ENCODE peak calls at places on chromosomes 12 and 14, in four cellular contexts. One of them, this sample, is unnamed. For H3K9me2, the result is how much of the 10 kb centered on the place peaks cover.

GRCh38 chr12:93273834-93274705 is 103.7 kb upstream of the NUDT4 start:
- DNase-seq in OCI-LY7: no peak
- DNase-seq in MM.1S: no peak
- DNase-seq in hepatocyte: no peak
- DNase-seq in this sample: no peak

GRCh38 chr14:57244103-57244502 is 24.6 kb downstream of the EXOC5 start:
- DNase-seq in OCI-LY7: no peak
- DNase-seq in MM.1S: no peak
- DNase-seq in hepatocyte: no peak
- DNase-seq in this sample: peak

GRCh38 chr12:67651380-67651695 is 2.8 kb downstream of the DYRK2 start:
- DNase-seq in OCI-LY7: peak
- DNase-seq in MM.1S: peak
- DNase-seq in hepatocyte: peak
- DNase-seq in this sample: peak

GRCh38 chr12:122079038-122079531 is 529 bp downstream of the MLXIP start:
- DNase-seq in OCI-LY7: no peak
- DNase-seq in MM.1S: peak
- DNase-seq in hepatocyte: peak
- DNase-seq in this sample: peak

GRCh38 chr12:119302334-119303132 is 32.0 kb upstream of the CCDC60 start:
- DNase-seq in OCI-LY7: no peak
- DNase-seq in MM.1S: no peak
- DNase-seq in hepatocyte: no peak
- DNase-seq in this sample: no peak

GRCh38 chr12:27975222-27976136 is 2.9 kb upstream of the PTHLH start:
- DNase-seq in OCI-LY7: no peak
- DNase-seq in MM.1S: no peak
- DNase-seq in hepatocyte: peak
- DNase-seq in this sample: peak

GRCh38 chr12:4947297-4947696 is 37.6 kb downstream of the KCNA1 start:
- DNase-seq in OCI-LY7: no peak
- DNase-seq in MM.1S: no peak
- DNase-seq in hepatocyte: no peak
- DNase-seq in this sample: no peak

GRCh38 chr12:132856581-132856980 is 27.9 kb upstream of the GOLGA3 start:
- DNase-seq in OCI-LY7: no peak
- DNase-seq in MM.1S: no peak
- DNase-seq in hepatocyte: no peak
- DNase-seq in this sample: no peak

GRCh38 chr14:77859934-77860570 is 60.1 kb downstream of the ADCK1 start:
- DNase-seq in OCI-LY7: no peak
- DNase-seq in MM.1S: no peak
- DNase-seq in hepatocyte: no peak
- DNase-seq in this sample: no peak

GRCh38 chr12:91574391-91574790 is 391.8 kb upstream of the DCN start:
- DNase-seq in OCI-LY7: no peak
- DNase-seq in MM.1S: peak
- DNase-seq in hepatocyte: no peak
- DNase-seq in this sample: peak

GRCh38 chr14:93994919-93995682 is 2.0 kb upstream of the CCDC197 start:
- DNase-seq in OCI-LY7: no peak
- DNase-seq in MM.1S: no peak
- DNase-seq in hepatocyte: no peak
- DNase-seq in this sample: peak

GRCh38 chr12:6691473-6691872 is 2.3 kb upstream of the ZNF384 start:
- DNase-seq in OCI-LY7: no peak
- DNase-seq in MM.1S: no peak
- DNase-seq in hepatocyte: no peak
- DNase-seq in this sample: peak

GRCh38 chr14:105464501-105464900 is 10.1 kb upstream of the CRIP2 start:
- DNase-seq in OCI-LY7: no peak
- DNase-seq in MM.1S: no peak
- DNase-seq in hepatocyte: no peak
- DNase-seq in this sample: no peak

GRCh38 chr14:105460616-105461015 is 14.0 kb upstream of the CRIP2 start:
- DNase-seq in OCI-LY7: no peak
- DNase-seq in MM.1S: no peak
- DNase-seq in hepatocyte: no peak
- DNase-seq in this sample: no peak

GRCh38 chr14:105458571-105458970 is 16.1 kb upstream of the CRIP2 start:
- DNase-seq in OCI-LY7: no peak
- DNase-seq in MM.1S: no peak
- DNase-seq in hepatocyte: no peak
- DNase-seq in this sample: no peak

GRCh38 chr14:105460116-105460515 is 14.5 kb upstream of the CRIP2 start:
- DNase-seq in OCI-LY7: no peak
- DNase-seq in MM.1S: no peak
- DNase-seq in hepatocyte: no peak
- DNase-seq in this sample: no peak

DNA sequence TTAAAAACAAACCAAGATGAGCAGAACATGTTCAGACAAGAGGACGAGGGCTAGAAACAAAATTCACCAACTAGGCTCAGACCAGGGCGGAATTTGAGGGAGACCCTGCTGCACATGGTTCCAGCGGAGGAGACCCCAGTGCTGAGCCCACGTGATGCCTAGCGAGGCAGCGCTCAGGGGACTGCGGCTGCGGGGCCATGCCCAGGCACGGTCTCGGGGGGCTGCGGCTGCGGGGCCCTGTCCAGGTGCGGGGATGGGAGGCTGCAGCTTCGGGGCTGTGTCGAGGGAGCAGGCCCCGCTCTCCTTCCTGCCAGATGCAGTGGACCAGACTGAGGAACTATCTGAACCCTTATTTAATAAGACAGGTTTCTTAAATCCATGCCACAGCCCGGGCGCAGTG is 12.7 kb upstream of the CRIP2 start:
- DNase-seq in OCI-LY7: no peak
- DNase-seq in MM.1S: no peak
- DNase-seq in hepatocyte: no peak
- DNase-seq in this sample: no peak
- H3K9me2 ChIP-seq in OCI-LY7: under half
- H3K9me2 ChIP-seq in MM.1S: under half
- H3K9me2 ChIP-seq in hepatocyte: under half
- H3K9me2 ChIP-seq in this sample: under half

GRCh38 chr14:98462908-98463307 is 809.1 kb downstream of the BCL11B start:
- DNase-seq in OCI-LY7: no peak
- DNase-seq in MM.1S: no peak
- DNase-seq in hepatocyte: no peak
- DNase-seq in this sample: no peak

GRCh38 chr14:98458702-98459101 is 813.3 kb downstream of the BCL11B start:
- DNase-seq in OCI-LY7: no peak
- DNase-seq in MM.1S: no peak
- DNase-seq in hepatocyte: no peak
- DNase-seq in this sample: no peak
- H3K9me2 ChIP-seq in OCI-LY7: under half
- H3K9me2 ChIP-seq in MM.1S: under half
- H3K9me2 ChIP-seq in hepatocyte: under half
- H3K9me2 ChIP-seq in this sample: under half

GRCh38 chr14:74981833-74982232 is 20.9 kb upstream of the EIF2B2 start:
- DNase-seq in OCI-LY7: no peak
- DNase-seq in MM.1S: no peak
- DNase-seq in hepatocyte: no peak
- DNase-seq in this sample: no peak

GRCh38 chr14:74980398-74980745 is 22.3 kb upstream of the EIF2B2 start:
- DNase-seq in OCI-LY7: no peak
- DNase-seq in MM.1S: no peak
- DNase-seq in hepatocyte: no peak
- DNase-seq in this sample: no peak

GRCh38 chr14:74982661-74983060 is 20.1 kb upstream of the EIF2B2 start:
- DNase-seq in OCI-LY7: no peak
- DNase-seq in MM.1S: no peak
- DNase-seq in hepatocyte: no peak
- DNase-seq in this sample: no peak

GRCh38 chr14:74979442-74980397 is 23.0 kb upstream of the EIF2B2 start:
- DNase-seq in OCI-LY7: no peak
- DNase-seq in MM.1S: no peak
- DNase-seq in hepatocyte: peak
- DNase-seq in this sample: peak

DNA sequence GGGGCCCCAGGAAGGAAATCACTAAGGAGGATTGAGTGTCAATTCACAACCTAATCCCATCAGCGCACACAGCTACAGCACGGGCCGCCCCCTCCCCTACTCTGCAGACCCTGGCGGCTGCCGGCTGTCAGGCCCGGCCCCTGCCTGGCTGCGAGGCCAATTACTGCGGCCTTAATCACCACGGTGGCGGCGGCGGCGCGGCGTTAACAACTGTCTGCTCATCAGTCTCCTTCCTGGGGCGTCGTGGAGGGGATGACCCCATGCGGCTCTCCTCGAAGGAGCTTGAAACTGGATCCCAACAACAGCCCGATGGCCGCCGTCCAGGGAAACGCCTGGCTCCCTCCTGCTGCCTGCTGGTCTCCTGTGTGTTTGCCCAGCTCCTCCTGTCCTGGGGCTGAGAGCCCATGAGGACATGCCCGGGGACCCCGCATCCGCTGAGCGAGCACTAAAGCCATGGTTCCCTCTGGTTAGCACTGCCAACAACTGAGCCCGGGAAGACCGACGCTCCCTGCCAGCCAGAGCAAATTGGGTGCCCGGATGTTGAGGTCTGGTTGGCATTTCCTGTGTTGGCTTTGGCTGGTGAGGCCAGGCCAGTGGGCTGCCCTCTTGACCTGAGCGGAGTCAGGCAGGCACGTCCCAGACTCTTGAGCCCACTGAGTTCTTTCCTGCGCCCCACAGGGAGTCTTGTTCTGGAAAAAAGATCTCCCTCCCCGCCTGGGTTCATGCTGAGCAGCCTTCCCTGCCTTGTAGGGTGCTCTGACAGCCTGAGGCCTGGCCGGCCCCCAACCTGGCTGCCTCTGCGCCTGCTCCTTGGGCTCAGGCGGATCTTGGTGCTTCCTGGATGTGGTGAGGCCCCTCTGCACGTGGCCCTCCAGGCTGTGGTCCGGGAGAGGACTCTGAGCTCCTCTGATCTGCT is 21.7 kb upstream of the EIF2B2 start:
- DNase-seq in OCI-LY7: no peak
- DNase-seq in MM.1S: no peak
- DNase-seq in hepatocyte: no peak
- DNase-seq in this sample: peak
- H3K9me2 ChIP-seq in OCI-LY7: under half
- H3K9me2 ChIP-seq in MM.1S: under half
- H3K9me2 ChIP-seq in hepatocyte: under half
- H3K9me2 ChIP-seq in this sample: under half

GRCh38 chr12:79895804-79896203 is 39.1 kb downstream of the PPP1R12A start:
- DNase-seq in OCI-LY7: no peak
- DNase-seq in MM.1S: no peak
- DNase-seq in hepatocyte: no peak
- DNase-seq in this sample: no peak
- H3K9me2 ChIP-seq in OCI-LY7: under half
- H3K9me2 ChIP-seq in MM.1S: under half
- H3K9me2 ChIP-seq in hepatocyte: under half
- H3K9me2 ChIP-seq in this sample: under half

This sample was measured in GM23248.